ENCODE peak calls at places on chromosomes 5 and 9, in seven cellular contexts. V, P, X, Z, U, M and A are unnamed samples. For H3K4me1, the result is how much of the 10 kb centered on the place peaks cover.

GRCh38 chr5:66713998-66714397 is 117.8 kb downstream of the MAST4 start:
- DNase-seq in X (no peak), V (no peak), M (no peak), Z (no peak), U (no peak), P (peak), A (no peak)

GRCh38 chr9:38269752-38270151 is 122.8 kb upstream of the ALDH1B1 start:
- DNase-seq in Z (no peak), M (no peak), U (no peak), X (no peak), V (no peak), P (no peak), A (no peak)

GRCh38 chr5:157602505-157602904 is 26.9 kb upstream of the ADAM19 start:
- DNase-seq in M (no peak), V (no peak), P (peak), U (no peak), Z (no peak), X (peak), A (no peak)

GRCh38 chr5:80064124-80064523 is 29.0 kb downstream of the THBS4 start:
- DNase-seq in X (no peak), Z (no peak), M (no peak), P (no peak), U (no peak), V (no peak), A (no peak)

GRCh38 chr5:143229896-143230675 is 173.4 kb downstream of the NR3C1 start:
- DNase-seq in V (no peak), M (no peak), U (no peak), P (no peak), Z (no peak), X (no peak), A (no peak)

GRCh38 chr9:15308511-15308910 is 1.5 kb upstream of the TTC39B start:
- DNase-seq in U (no peak), Z (no peak), M (no peak), X (no peak), V (no peak), P (peak), A (no peak)

GRCh38 chr5:181189962-181190710 is 14.9 kb downstream of the TRIM7 start:
- DNase-seq in X (no peak), P (no peak), Z (no peak), U (peak), V (no peak), M (no peak), A (peak)

GRCh38 chr9:35481347-35481975 is 8.4 kb upstream of the RUSC2 start:
- DNase-seq in X (peak), M (peak), U (peak), Z (peak), V (no peak), P (peak), A (no peak)

GRCh38 chr9:2621678-2622360 is at the start of gene VLDLR:
- DNase-seq in V (peak), X (peak), M (peak), U (peak), P (no peak), Z (peak), A (no peak)

GRCh38 chr9:72894342-72894741 is 58.5 kb downstream of the ALDH1A1 start:
- DNase-seq in V (no peak), M (no peak), Z (no peak), X (no peak), U (no peak), P (no peak), A (no peak)

GRCh38 chr5:54769746-54770145 is 215.6 kb downstream of the ESM1 start:
- DNase-seq in Z (no peak), V (no peak), M (no peak), X (no peak), U (no peak), P (no peak), A (no peak)

GRCh38 chr5:74560245-74560644 is 80.3 kb downstream of the ENC1 start:
- DNase-seq in X (no peak), V (no peak), M (no peak), P (no peak), Z (no peak), U (no peak), A (no peak)

GRCh38 chr9:127966416-127967150 is 14.2 kb downstream of the EEIG1 start:
- DNase-seq in P (no peak), V (no peak), Z (no peak), U (peak), M (peak), X (peak), A (no peak)

GRCh38 chr5:5985332-5985731 is 393.0 kb downstream of the MED10 start:
- DNase-seq in U (no peak), V (no peak), M (no peak), X (no peak), Z (no peak), P (no peak), A (no peak)

GRCh38 chr9:121073038-121073437 is 1.7 kb upstream of the CNTRL start:
- DNase-seq in V (peak), X (peak), U (no peak), Z (no peak), P (peak), M (peak), A (no peak)

GRCh38 chr9:131791532-131792254 is 51.8 kb upstream of the RAPGEF1 start:
- DNase-seq in U (no peak), V (no peak), P (no peak), X (no peak), M (no peak), Z (no peak), A (no peak)

GRCh38 chr5:73826761-73827450 is 200.9 kb downstream of the ARHGEF28 start:
- DNase-seq in Z (peak), U (no peak), M (no peak), V (no peak), X (no peak), P (no peak), A (no peak)

GRCh38 chr5:124289641-124290201 is 456.7 kb downstream of the ZNF608 start:
- DNase-seq in U (peak), Z (no peak), V (no peak), M (no peak), X (no peak), P (no peak), A (no peak)

GRCh38 chr9:8858250-8859161 is 1058.9 kb upstream of the DMAC1 start:
- DNase-seq in U (peak), X (no peak), Z (no peak), V (peak), M (no peak), P (no peak), A (no peak)

GRCh38 chr5:127589309-127590036 is 59.4 kb upstream of the CTXN3 start:
- DNase-seq in X (no peak), P (no peak), U (no peak), V (no peak), Z (no peak), M (no peak), A (no peak)

GRCh38 chr5:61277781-61278180 is 54.3 kb upstream of the ZSWIM6 start:
- DNase-seq in P (peak), M (no peak), X (no peak), Z (no peak), U (no peak), V (no peak), A (peak)

GRCh38 chr5:1325191-1325741 is 19.6 kb downstream of the CLPTM1L start:
- DNase-seq in M (no peak), V (no peak), U (no peak), X (no peak), Z (no peak), P (no peak), A (peak)

GRCh38 chr5:156120777-156121176 is 206.2 kb upstream of the SGCD start:
- DNase-seq in P (no peak), Z (no peak), M (no peak), X (no peak), V (no peak), U (no peak), A (no peak)

GRCh38 chr9:130254753-130255637 is 10.6 kb upstream of the HMCN2 start:
- DNase-seq in U (no peak), Z (no peak), P (no peak), X (no peak), M (no peak), V (no peak), A (no peak)

GRCh38 chr5:154993461-154993860 is 20.1 kb upstream of the KIF4B start:
- DNase-seq in X (no peak), M (peak), V (no peak), U (no peak), Z (no peak), P (no peak), A (no peak)

GRCh38 chr5:134249469-134250379 is 23.9 kb upstream of the PPP2CA start:
- DNase-seq in V (no peak), P (peak), X (no peak), Z (no peak), U (no peak), M (no peak), A (peak)

GRCh38 chr9:125125523-125125922 is 17.8 kb downstream of the SCAI start:
- DNase-seq in V (no peak), Z (no peak), M (no peak), X (no peak), P (no peak), U (no peak), A (no peak)

GRCh38 chr9:125121156-125121555 is 22.2 kb downstream of the SCAI start:
- DNase-seq in X (peak), U (no peak), M (no peak), Z (no peak), V (no peak), P (peak), A (no peak)

DNA sequence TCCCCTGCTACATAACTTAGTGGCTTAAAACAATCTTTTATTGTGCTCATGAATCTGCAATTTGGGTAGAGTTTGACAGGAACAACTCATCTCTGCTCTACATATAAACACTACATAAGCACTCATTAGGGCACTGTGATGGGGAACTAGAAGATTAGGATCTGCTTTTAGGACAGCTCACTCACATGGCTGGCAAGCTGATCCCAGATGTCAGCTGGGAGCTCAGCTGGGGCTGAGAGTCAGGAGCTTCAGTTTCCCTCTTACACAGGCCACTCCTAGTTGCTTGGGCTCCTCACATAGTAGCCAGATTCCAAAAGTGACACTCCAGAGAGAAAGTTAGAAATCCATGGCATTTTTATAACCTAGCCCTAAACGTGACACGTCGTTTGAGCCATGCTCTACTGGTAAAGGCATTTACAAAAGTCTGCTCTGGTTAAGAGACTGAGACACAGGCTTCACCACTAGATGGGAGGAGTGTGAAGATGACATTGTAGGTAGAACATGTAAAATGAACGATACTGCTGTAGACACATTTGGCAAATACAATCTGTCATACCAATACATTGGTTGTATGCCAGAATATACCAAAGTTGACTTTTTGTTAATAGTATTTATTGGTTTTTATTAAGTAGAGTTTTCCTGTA is 23.6 kb downstream of the SCAI start:
- DNase-seq in M (peak), X (no peak), P (no peak), V (no peak), Z (no peak), U (no peak), A (no peak)
- TF ChIP-seq CTCF in M (no peak), X (no peak), P (no peak), V (no peak), Z (no peak), U (no peak), A (no peak)

DNA sequence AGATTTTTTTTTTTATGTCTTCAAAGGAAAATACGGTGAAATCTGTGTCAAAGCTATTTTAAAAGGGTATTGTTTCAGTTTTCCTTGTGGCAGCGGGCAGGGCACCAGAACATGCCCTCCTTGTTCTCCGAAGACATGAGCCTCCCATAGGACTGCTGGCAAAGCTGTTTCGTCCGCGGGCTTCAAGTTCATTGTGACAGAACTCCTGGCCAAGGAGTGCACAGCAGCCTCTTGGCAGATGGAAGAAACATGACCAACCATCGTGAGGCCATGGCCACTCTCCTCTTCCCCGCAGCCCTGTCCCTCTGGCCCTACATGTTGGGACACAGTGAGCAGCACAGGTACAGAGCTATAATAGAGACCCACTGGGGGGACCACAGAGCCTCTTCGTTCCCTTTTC is 99.5 kb downstream of the AOPEP start:
- DNase-seq in P (no peak), Z (no peak), M (no peak), V (no peak), X (no peak), U (no peak), A (no peak)
- H3K4me1 ChIP-seq in P (under half), Z (half or more), M (under half), V (half or more), X (under half), U (under half), A (under half)

DNA sequence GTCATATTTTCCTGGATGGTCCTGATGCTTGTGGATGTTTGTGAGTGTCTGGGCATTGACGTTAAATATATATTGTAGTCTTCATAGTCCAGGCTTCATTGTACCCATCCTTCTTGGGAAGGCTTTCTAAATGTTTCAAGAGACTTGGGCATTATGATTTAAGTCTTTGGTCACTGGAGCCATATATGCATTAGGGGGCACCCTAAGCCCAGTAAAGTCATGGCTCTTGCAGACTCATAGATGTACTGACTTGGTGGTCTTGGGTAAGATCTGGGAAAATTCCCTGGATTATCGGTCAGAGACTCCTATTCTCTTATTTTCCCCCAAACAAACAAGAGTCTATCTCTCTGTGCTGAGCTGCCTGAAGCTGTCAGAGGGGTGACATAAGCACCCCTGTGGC is 271.1 kb downstream of the TRIM36 start:
- DNase-seq in M (peak), X (no peak), U (no peak), V (no peak), P (no peak), Z (no peak), A (no peak)
- TF ChIP-seq CTCF in M (no peak), X (no peak), U (no peak), V (no peak), P (no peak), Z (no peak), A (no peak)

GRCh38 chr9:65458465-65458864 is 173.5 kb upstream of the FOXD4L5 start:
- DNase-seq in X (no peak), M (no peak), Z (no peak), U (no peak), P (no peak), V (no peak), A (no peak)
- H3K4me1 ChIP-seq in X (under half), M (under half), Z (under half), U (under half), P (under half), V (under half), A (under half)

GRCh38 chr9:112971415-112971814 is 40.6 kb downstream of the ZNF883 start:
- DNase-seq in M (peak), U (no peak), V (no peak), Z (no peak), P (peak), X (no peak), A (no peak)
- TF ChIP-seq CTCF in M (peak), U (no peak), V (no peak), Z (no peak), P (peak), X (peak), A (peak)

DNA sequence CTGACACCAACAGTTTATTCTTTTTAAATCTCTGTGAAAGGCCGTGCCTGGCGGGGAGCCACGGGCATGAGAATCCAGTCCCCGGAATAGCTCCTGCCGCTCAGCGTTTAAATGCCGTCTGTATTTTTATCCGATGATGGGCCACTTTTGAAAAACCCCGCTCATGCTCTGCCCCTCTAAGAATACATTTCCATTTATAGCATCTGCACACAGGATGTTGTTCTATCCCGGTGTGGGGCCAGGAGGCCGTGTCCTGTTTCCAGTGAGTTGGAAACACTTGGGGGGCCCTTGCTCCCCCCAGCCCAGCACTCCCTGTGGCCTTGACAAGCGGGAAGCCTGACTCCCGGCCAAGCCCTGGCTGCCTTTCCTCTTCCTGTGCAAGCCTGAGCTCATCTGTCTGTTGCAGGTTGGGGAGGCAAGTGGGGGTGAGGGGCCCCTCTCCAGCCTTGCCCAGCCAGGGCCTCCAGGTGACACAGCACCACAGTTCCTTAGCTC is 39.0 kb downstream of the ERGIC1 start:
- DNase-seq in M (no peak), P (no peak), U (no peak), Z (no peak), V (peak), X (peak), A (no peak)
- H3K4me1 ChIP-seq in M (under half), P (under half), U (under half), Z (half or more), V (half or more), X (half or more), A (half or more)

GRCh38 chr9:91253488-91253887 is 108.2 kb downstream of the AUH start:
- DNase-seq in P (no peak), M (no peak), U (no peak), X (no peak), V (no peak), Z (peak), A (no peak)
- TF ChIP-seq CTCF in P (peak), M (no peak), U (no peak), X (no peak), V (peak), Z (no peak), A (peak)

GRCh38 chr5:55920784-55921183 is 69.6 kb downstream of the IL31RA start:
- DNase-seq in M (peak), U (no peak), P (peak), V (no peak), Z (no peak), X (peak), A (no peak)
- H3K4me1 ChIP-seq in M (under half), U (under half), P (under half), V (under half), Z (under half), X (under half), A (under half)